ENCODE peak calls at places on chromosome 5, in nine cellular contexts. One of them, this sample, is unnamed.

GRCh38 chr5:123651234-123651633 is 139.3 kb downstream of the CSNK1G3 start:
- DNase-seq in stimulated activated CD4-positive, alpha-beta T cell treated with anti-CD3 and anti-CD28 coated beads, Interleukin-1b, Interleukin-23, amount 100 ng/mL, for 4 hours: no peak
- DNase-seq in NCI-H748 treated with DMSO at 0.1 percent for 48 hours: no peak
- DNase-seq in iris pigment epithelial cell: no peak
- DNase-seq in NCI-H2029: no peak
- DNase-seq in upper lobe of right lung: no peak
- DNase-seq in GM04504: no peak
- DNase-seq in GM12865: no peak
- DNase-seq in activated CD4-positive, alpha-beta T cell treated with anti-CD3 and anti-CD28 coated beads, Interleukin-2, amount 50 U/mL, for 1 hour: no peak
- DNase-seq in this sample: no peak

GRCh38 chr5:149284501-149284900 is 12.8 kb downstream of the AFAP1L1 start:
- DNase-seq in stimulated activated CD4-positive, alpha-beta T cell treated with anti-CD3 and anti-CD28 coated beads, Interleukin-1b, Interleukin-23, amount 100 ng/mL, for 4 hours: no peak
- DNase-seq in NCI-H748 treated with DMSO at 0.1 percent for 48 hours: no peak
- DNase-seq in iris pigment epithelial cell: peak; percentile 70
- DNase-seq in NCI-H2029: no peak
- DNase-seq in upper lobe of right lung: no peak
- DNase-seq in GM04504: no peak
- DNase-seq in GM12865: no peak
- DNase-seq in activated CD4-positive, alpha-beta T cell treated with anti-CD3 and anti-CD28 coated beads, Interleukin-2, amount 50 U/mL, for 1 hour: no peak
- DNase-seq in this sample: no peak

GRCh38 chr5:62689599-62690368 is 111.2 kb downstream of the LRRC70 start:
- DNase-seq in stimulated activated CD4-positive, alpha-beta T cell treated with anti-CD3 and anti-CD28 coated beads, Interleukin-1b, Interleukin-23, amount 100 ng/mL, for 4 hours: no peak
- DNase-seq in NCI-H748 treated with DMSO at 0.1 percent for 48 hours: no peak
- DNase-seq in iris pigment epithelial cell: no peak
- DNase-seq in NCI-H2029: no peak
- DNase-seq in upper lobe of right lung: no peak
- DNase-seq in GM04504: no peak
- DNase-seq in GM12865: peak; percentile 14
- DNase-seq in activated CD4-positive, alpha-beta T cell treated with anti-CD3 and anti-CD28 coated beads, Interleukin-2, amount 50 U/mL, for 1 hour: no peak
- DNase-seq in this sample: no peak

GRCh38 chr5:172488221-172488620 is 33.9 kb upstream of the SH3PXD2B start:
- DNase-seq in stimulated activated CD4-positive, alpha-beta T cell treated with anti-CD3 and anti-CD28 coated beads, Interleukin-1b, Interleukin-23, amount 100 ng/mL, for 4 hours: no peak
- DNase-seq in NCI-H748 treated with DMSO at 0.1 percent for 48 hours: no peak
- DNase-seq in iris pigment epithelial cell: no peak
- DNase-seq in NCI-H2029: no peak
- DNase-seq in upper lobe of right lung: no peak
- DNase-seq in GM04504: no peak
- DNase-seq in GM12865: no peak
- DNase-seq in activated CD4-positive, alpha-beta T cell treated with anti-CD3 and anti-CD28 coated beads, Interleukin-2, amount 50 U/mL, for 1 hour: no peak
- DNase-seq in this sample: no peak

GRCh38 chr5:142013734-142014495 is 1.1 kb upstream of the GNPDA1 start:
- DNase-seq in stimulated activated CD4-positive, alpha-beta T cell treated with anti-CD3 and anti-CD28 coated beads, Interleukin-1b, Interleukin-23, amount 100 ng/mL, for 4 hours: no peak
- DNase-seq in NCI-H748 treated with DMSO at 0.1 percent for 48 hours: no peak
- DNase-seq in iris pigment epithelial cell: peak; percentile 71
- DNase-seq in NCI-H2029: no peak
- DNase-seq in upper lobe of right lung: no peak
- DNase-seq in GM04504: peak; percentile 55
- DNase-seq in GM12865: no peak
- DNase-seq in activated CD4-positive, alpha-beta T cell treated with anti-CD3 and anti-CD28 coated beads, Interleukin-2, amount 50 U/mL, for 1 hour: no peak
- DNase-seq in this sample: no peak

GRCh38 chr5:103211858-103212500 is 46.6 kb upstream of the MACIR start:
- DNase-seq in stimulated activated CD4-positive, alpha-beta T cell treated with anti-CD3 and anti-CD28 coated beads, Interleukin-1b, Interleukin-23, amount 100 ng/mL, for 4 hours: no peak
- DNase-seq in NCI-H748 treated with DMSO at 0.1 percent for 48 hours: no peak
- DNase-seq in iris pigment epithelial cell: no peak
- DNase-seq in NCI-H2029: no peak
- DNase-seq in upper lobe of right lung: no peak
- DNase-seq in GM04504: no peak
- DNase-seq in GM12865: peak; percentile 17
- DNase-seq in activated CD4-positive, alpha-beta T cell treated with anti-CD3 and anti-CD28 coated beads, Interleukin-2, amount 50 U/mL, for 1 hour: no peak
- DNase-seq in this sample: no peak

GRCh38 chr5:91381774-91382492 is 1.2 kb downstream of the ARRDC3 start:
- DNase-seq in stimulated activated CD4-positive, alpha-beta T cell treated with anti-CD3 and anti-CD28 coated beads, Interleukin-1b, Interleukin-23, amount 100 ng/mL, for 4 hours: peak; percentile 38
- DNase-seq in NCI-H748 treated with DMSO at 0.1 percent for 48 hours: peak; percentile 86
- DNase-seq in iris pigment epithelial cell: peak; percentile 90
- DNase-seq in NCI-H2029: peak; percentile 96
- DNase-seq in upper lobe of right lung: peak; percentile 87
- DNase-seq in GM04504: peak; percentile 69
- DNase-seq in GM12865: peak; percentile 93
- DNase-seq in activated CD4-positive, alpha-beta T cell treated with anti-CD3 and anti-CD28 coated beads, Interleukin-2, amount 50 U/mL, for 1 hour: peak; percentile 67
- DNase-seq in this sample: peak; percentile 71

GRCh38 chr5:119524461-119524860 is 72.2 kb downstream of the HSD17B4 start:
- DNase-seq in stimulated activated CD4-positive, alpha-beta T cell treated with anti-CD3 and anti-CD28 coated beads, Interleukin-1b, Interleukin-23, amount 100 ng/mL, for 4 hours: no peak
- DNase-seq in NCI-H748 treated with DMSO at 0.1 percent for 48 hours: no peak
- DNase-seq in iris pigment epithelial cell: peak; percentile 73
- DNase-seq in NCI-H2029: no peak
- DNase-seq in upper lobe of right lung: no peak
- DNase-seq in GM04504: no peak
- DNase-seq in GM12865: no peak
- DNase-seq in activated CD4-positive, alpha-beta T cell treated with anti-CD3 and anti-CD28 coated beads, Interleukin-2, amount 50 U/mL, for 1 hour: no peak
- DNase-seq in this sample: no peak

GRCh38 chr5:178069909-178070308 is 43.4 kb upstream of the N4BP3 start:
- DNase-seq in stimulated activated CD4-positive, alpha-beta T cell treated with anti-CD3 and anti-CD28 coated beads, Interleukin-1b, Interleukin-23, amount 100 ng/mL, for 4 hours: no peak
- DNase-seq in NCI-H748 treated with DMSO at 0.1 percent for 48 hours: peak; percentile 0
- DNase-seq in iris pigment epithelial cell: peak; percentile 47
- DNase-seq in NCI-H2029: no peak
- DNase-seq in upper lobe of right lung: no peak
- DNase-seq in GM04504: no peak
- DNase-seq in GM12865: peak; percentile 61
- DNase-seq in activated CD4-positive, alpha-beta T cell treated with anti-CD3 and anti-CD28 coated beads, Interleukin-2, amount 50 U/mL, for 1 hour: peak; percentile 28
- DNase-seq in this sample: no peak

GRCh38 chr5:80399553-80400239 is 8.2 kb upstream of the ZFYVE16 start:
- DNase-seq in stimulated activated CD4-positive, alpha-beta T cell treated with anti-CD3 and anti-CD28 coated beads, Interleukin-1b, Interleukin-23, amount 100 ng/mL, for 4 hours: no peak
- DNase-seq in NCI-H748 treated with DMSO at 0.1 percent for 48 hours: no peak
- DNase-seq in iris pigment epithelial cell: peak; percentile 69
- DNase-seq in NCI-H2029: no peak
- DNase-seq in upper lobe of right lung: no peak
- DNase-seq in GM04504: peak; percentile 17
- DNase-seq in GM12865: peak; percentile 61
- DNase-seq in activated CD4-positive, alpha-beta T cell treated with anti-CD3 and anti-CD28 coated beads, Interleukin-2, amount 50 U/mL, for 1 hour: no peak
- DNase-seq in this sample: peak; percentile 17

GRCh38 chr5:102554728-102555127 is 55.9 kb upstream of the SLCO6A1 start:
- DNase-seq in stimulated activated CD4-positive, alpha-beta T cell treated with anti-CD3 and anti-CD28 coated beads, Interleukin-1b, Interleukin-23, amount 100 ng/mL, for 4 hours: no peak
- DNase-seq in NCI-H748 treated with DMSO at 0.1 percent for 48 hours: peak; percentile 25
- DNase-seq in iris pigment epithelial cell: no peak
- DNase-seq in NCI-H2029: no peak
- DNase-seq in upper lobe of right lung: no peak
- DNase-seq in GM04504: no peak
- DNase-seq in GM12865: peak; percentile 17
- DNase-seq in activated CD4-positive, alpha-beta T cell treated with anti-CD3 and anti-CD28 coated beads, Interleukin-2, amount 50 U/mL, for 1 hour: no peak
- DNase-seq in this sample: no peak

GRCh38 chr5:118968925-118969375 is 19.4 kb downstream of the DTWD2 start:
- DNase-seq in stimulated activated CD4-positive, alpha-beta T cell treated with anti-CD3 and anti-CD28 coated beads, Interleukin-1b, Interleukin-23, amount 100 ng/mL, for 4 hours: no peak
- DNase-seq in NCI-H748 treated with DMSO at 0.1 percent for 48 hours: no peak
- DNase-seq in iris pigment epithelial cell: peak; percentile 7
- DNase-seq in NCI-H2029: no peak
- DNase-seq in upper lobe of right lung: no peak
- DNase-seq in GM04504: no peak
- DNase-seq in GM12865: no peak
- DNase-seq in activated CD4-positive, alpha-beta T cell treated with anti-CD3 and anti-CD28 coated beads, Interleukin-2, amount 50 U/mL, for 1 hour: no peak
- DNase-seq in this sample: no peak

GRCh38 chr5:106877881-106878280 is 792.9 kb downstream of the EFNA5 start:
- DNase-seq in stimulated activated CD4-positive, alpha-beta T cell treated with anti-CD3 and anti-CD28 coated beads, Interleukin-1b, Interleukin-23, amount 100 ng/mL, for 4 hours: no peak
- DNase-seq in NCI-H748 treated with DMSO at 0.1 percent for 48 hours: no peak
- DNase-seq in iris pigment epithelial cell: no peak
- DNase-seq in NCI-H2029: no peak
- DNase-seq in upper lobe of right lung: no peak
- DNase-seq in GM04504: no peak
- DNase-seq in GM12865: no peak
- DNase-seq in activated CD4-positive, alpha-beta T cell treated with anti-CD3 and anti-CD28 coated beads, Interleukin-2, amount 50 U/mL, for 1 hour: no peak
- DNase-seq in this sample: no peak

GRCh38 chr5:163880307-163880706 is 374.9 kb downstream of the MAT2B start:
- DNase-seq in stimulated activated CD4-positive, alpha-beta T cell treated with anti-CD3 and anti-CD28 coated beads, Interleukin-1b, Interleukin-23, amount 100 ng/mL, for 4 hours: no peak
- DNase-seq in NCI-H748 treated with DMSO at 0.1 percent for 48 hours: no peak
- DNase-seq in iris pigment epithelial cell: peak; percentile 92
- DNase-seq in NCI-H2029: no peak
- DNase-seq in upper lobe of right lung: no peak
- DNase-seq in GM04504: no peak
- DNase-seq in GM12865: no peak
- DNase-seq in activated CD4-positive, alpha-beta T cell treated with anti-CD3 and anti-CD28 coated beads, Interleukin-2, amount 50 U/mL, for 1 hour: no peak
- DNase-seq in this sample: no peak

GRCh38 chr5:87368601-87369000 is 44.1 kb downstream of the CCNH start:
- DNase-seq in stimulated activated CD4-positive, alpha-beta T cell treated with anti-CD3 and anti-CD28 coated beads, Interleukin-1b, Interleukin-23, amount 100 ng/mL, for 4 hours: no peak
- DNase-seq in NCI-H748 treated with DMSO at 0.1 percent for 48 hours: no peak
- DNase-seq in iris pigment epithelial cell: no peak
- DNase-seq in NCI-H2029: no peak
- DNase-seq in upper lobe of right lung: no peak
- DNase-seq in GM04504: no peak
- DNase-seq in GM12865: no peak
- DNase-seq in activated CD4-positive, alpha-beta T cell treated with anti-CD3 and anti-CD28 coated beads, Interleukin-2, amount 50 U/mL, for 1 hour: no peak
- DNase-seq in this sample: no peak

GRCh38 chr5:66958126-66958983 is 238.2 kb downstream of the CD180 start:
- DNase-seq in stimulated activated CD4-positive, alpha-beta T cell treated with anti-CD3 and anti-CD28 coated beads, Interleukin-1b, Interleukin-23, amount 100 ng/mL, for 4 hours: no peak
- DNase-seq in NCI-H748 treated with DMSO at 0.1 percent for 48 hours: no peak
- DNase-seq in iris pigment epithelial cell: peak; percentile 89
- DNase-seq in NCI-H2029: no peak
- DNase-seq in upper lobe of right lung: no peak
- DNase-seq in GM04504: no peak
- DNase-seq in GM12865: no peak
- DNase-seq in activated CD4-positive, alpha-beta T cell treated with anti-CD3 and anti-CD28 coated beads, Interleukin-2, amount 50 U/mL, for 1 hour: no peak
- DNase-seq in this sample: no peak

GRCh38 chr5:56693220-56693579 is 122.1 kb upstream of the MAP3K1 start:
- DNase-seq in stimulated activated CD4-positive, alpha-beta T cell treated with anti-CD3 and anti-CD28 coated beads, Interleukin-1b, Interleukin-23, amount 100 ng/mL, for 4 hours: peak; percentile 35
- DNase-seq in NCI-H748 treated with DMSO at 0.1 percent for 48 hours: no peak
- DNase-seq in iris pigment epithelial cell: no peak
- DNase-seq in NCI-H2029: no peak
- DNase-seq in upper lobe of right lung: no peak
- DNase-seq in GM04504: no peak
- DNase-seq in GM12865: no peak
- DNase-seq in activated CD4-positive, alpha-beta T cell treated with anti-CD3 and anti-CD28 coated beads, Interleukin-2, amount 50 U/mL, for 1 hour: peak; percentile 39
- DNase-seq in this sample: no peak

GRCh38 chr5:56638061-56638621 is 177.2 kb upstream of the MAP3K1 start:
- DNase-seq in stimulated activated CD4-positive, alpha-beta T cell treated with anti-CD3 and anti-CD28 coated beads, Interleukin-1b, Interleukin-23, amount 100 ng/mL, for 4 hours: no peak
- DNase-seq in NCI-H748 treated with DMSO at 0.1 percent for 48 hours: peak; percentile 96
- DNase-seq in iris pigment epithelial cell: no peak
- DNase-seq in NCI-H2029: peak; percentile 79
- DNase-seq in upper lobe of right lung: no peak
- DNase-seq in GM04504: no peak
- DNase-seq in GM12865: no peak
- DNase-seq in activated CD4-positive, alpha-beta T cell treated with anti-CD3 and anti-CD28 coated beads, Interleukin-2, amount 50 U/mL, for 1 hour: no peak
- DNase-seq in this sample: no peak

GRCh38 chr5:54362434-54362833 is 52.1 kb upstream of the ARL15 start:
- DNase-seq in stimulated activated CD4-positive, alpha-beta T cell treated with anti-CD3 and anti-CD28 coated beads, Interleukin-1b, Interleukin-23, amount 100 ng/mL, for 4 hours: no peak
- DNase-seq in NCI-H748 treated with DMSO at 0.1 percent for 48 hours: no peak
- DNase-seq in iris pigment epithelial cell: peak; percentile 69
- DNase-seq in NCI-H2029: no peak
- DNase-seq in upper lobe of right lung: no peak
- DNase-seq in GM04504: peak; percentile 69
- DNase-seq in GM12865: no peak
- DNase-seq in activated CD4-positive, alpha-beta T cell treated with anti-CD3 and anti-CD28 coated beads, Interleukin-2, amount 50 U/mL, for 1 hour: no peak
- DNase-seq in this sample: no peak

GRCh38 chr5:43582082-43583005 is 20.6 kb upstream of the NNT start:
- DNase-seq in stimulated activated CD4-positive, alpha-beta T cell treated with anti-CD3 and anti-CD28 coated beads, Interleukin-1b, Interleukin-23, amount 100 ng/mL, for 4 hours: no peak
- DNase-seq in NCI-H748 treated with DMSO at 0.1 percent for 48 hours: no peak
- DNase-seq in iris pigment epithelial cell: no peak
- DNase-seq in NCI-H2029: no peak
- DNase-seq in upper lobe of right lung: no peak
- DNase-seq in GM04504: no peak
- DNase-seq in GM12865: no peak
- DNase-seq in activated CD4-positive, alpha-beta T cell treated with anti-CD3 and anti-CD28 coated beads, Interleukin-2, amount 50 U/mL, for 1 hour: no peak
- DNase-seq in this sample: no peak

GRCh38 chr5:161614342-161614741 is 67.8 kb upstream of the GABRB2 start:
- DNase-seq in stimulated activated CD4-positive, alpha-beta T cell treated with anti-CD3 and anti-CD28 coated beads, Interleukin-1b, Interleukin-23, amount 100 ng/mL, for 4 hours: no peak
- DNase-seq in NCI-H748 treated with DMSO at 0.1 percent for 48 hours: no peak
- DNase-seq in iris pigment epithelial cell: no peak
- DNase-seq in NCI-H2029: no peak
- DNase-seq in upper lobe of right lung: no peak
- DNase-seq in GM04504: no peak
- DNase-seq in GM12865: no peak
- DNase-seq in activated CD4-positive, alpha-beta T cell treated with anti-CD3 and anti-CD28 coated beads, Interleukin-2, amount 50 U/mL, for 1 hour: no peak
- DNase-seq in this sample: no peak

GRCh38 chr5:135329101-135329912 is 69.7 kb downstream of the MACROH2A1 start:
- DNase-seq in stimulated activated CD4-positive, alpha-beta T cell treated with anti-CD3 and anti-CD28 coated beads, Interleukin-1b, Interleukin-23, amount 100 ng/mL, for 4 hours: no peak
- DNase-seq in NCI-H748 treated with DMSO at 0.1 percent for 48 hours: no peak
- DNase-seq in iris pigment epithelial cell: no peak
- DNase-seq in NCI-H2029: no peak
- DNase-seq in upper lobe of right lung: no peak
- DNase-seq in GM04504: no peak
- DNase-seq in GM12865: no peak
- DNase-seq in activated CD4-positive, alpha-beta T cell treated with anti-CD3 and anti-CD28 coated beads, Interleukin-2, amount 50 U/mL, for 1 hour: no peak
- DNase-seq in this sample: no peak

GRCh38 chr5:125446986-125447385 is 700.5 kb upstream of the ZNF608 start:
- DNase-seq in stimulated activated CD4-positive, alpha-beta T cell treated with anti-CD3 and anti-CD28 coated beads, Interleukin-1b, Interleukin-23, amount 100 ng/mL, for 4 hours: no peak
- DNase-seq in NCI-H748 treated with DMSO at 0.1 percent for 48 hours: no peak
- DNase-seq in iris pigment epithelial cell: peak; percentile 95
- DNase-seq in NCI-H2029: no peak
- DNase-seq in upper lobe of right lung: no peak
- DNase-seq in GM04504: no peak
- DNase-seq in GM12865: no peak
- DNase-seq in activated CD4-positive, alpha-beta T cell treated with anti-CD3 and anti-CD28 coated beads, Interleukin-2, amount 50 U/mL, for 1 hour: no peak
- DNase-seq in this sample: no peak

GRCh38 chr5:94849821-94850736 is 231.6 kb downstream of the SLF1 start:
- DNase-seq in stimulated activated CD4-positive, alpha-beta T cell treated with anti-CD3 and anti-CD28 coated beads, Interleukin-1b, Interleukin-23, amount 100 ng/mL, for 4 hours: peak; percentile 19
- DNase-seq in NCI-H748 treated with DMSO at 0.1 percent for 48 hours: peak; percentile 48
- DNase-seq in iris pigment epithelial cell: peak; percentile 79
- DNase-seq in NCI-H2029: peak; percentile 38
- DNase-seq in upper lobe of right lung: no peak
- DNase-seq in GM04504: peak; percentile 23
- DNase-seq in GM12865: peak; percentile 78
- DNase-seq in activated CD4-positive, alpha-beta T cell treated with anti-CD3 and anti-CD28 coated beads, Interleukin-2, amount 50 U/mL, for 1 hour: no peak
- DNase-seq in this sample: peak; percentile 36

GRCh38 chr5:141734501-141735231 is 52.6 kb upstream of the ARAP3 start:
- DNase-seq in stimulated activated CD4-positive, alpha-beta T cell treated with anti-CD3 and anti-CD28 coated beads, Interleukin-1b, Interleukin-23, amount 100 ng/mL, for 4 hours: no peak
- DNase-seq in NCI-H748 treated with DMSO at 0.1 percent for 48 hours: no peak
- DNase-seq in iris pigment epithelial cell: peak; percentile 69
- DNase-seq in NCI-H2029: peak; percentile 79
- DNase-seq in upper lobe of right lung: no peak
- DNase-seq in GM04504: peak; percentile 20
- DNase-seq in GM12865: peak; percentile 36
- DNase-seq in activated CD4-positive, alpha-beta T cell treated with anti-CD3 and anti-CD28 coated beads, Interleukin-2, amount 50 U/mL, for 1 hour: peak; percentile 34
- DNase-seq in this sample: no peak

GRCh38 chr5:55994502-55994997 is at the start of gene IL6ST:
- DNase-seq in stimulated activated CD4-positive, alpha-beta T cell treated with anti-CD3 and anti-CD28 coated beads, Interleukin-1b, Interleukin-23, amount 100 ng/mL, for 4 hours: no peak
- DNase-seq in NCI-H748 treated with DMSO at 0.1 percent for 48 hours: peak; percentile 67
- DNase-seq in iris pigment epithelial cell: peak; percentile 83
- DNase-seq in NCI-H2029: no peak
- DNase-seq in upper lobe of right lung: no peak
- DNase-seq in GM04504: peak; percentile 48
- DNase-seq in GM12865: no peak
- DNase-seq in activated CD4-positive, alpha-beta T cell treated with anti-CD3 and anti-CD28 coated beads, Interleukin-2, amount 50 U/mL, for 1 hour: peak; percentile 31
- DNase-seq in this sample: no peak

GRCh38 chr5:1918488-1919208 is 35.9 kb upstream of the IRX4 start:
- DNase-seq in stimulated activated CD4-positive, alpha-beta T cell treated with anti-CD3 and anti-CD28 coated beads, Interleukin-1b, Interleukin-23, amount 100 ng/mL, for 4 hours: no peak
- DNase-seq in NCI-H748 treated with DMSO at 0.1 percent for 48 hours: no peak
- DNase-seq in iris pigment epithelial cell: no peak
- DNase-seq in NCI-H2029: no peak
- DNase-seq in upper lobe of right lung: no peak
- DNase-seq in GM04504: no peak
- DNase-seq in GM12865: no peak
- DNase-seq in activated CD4-positive, alpha-beta T cell treated with anti-CD3 and anti-CD28 coated beads, Interleukin-2, amount 50 U/mL, for 1 hour: no peak
- DNase-seq in this sample: no peak

GRCh38 chr5:65482280-65482726 is 583 bp upstream of the ADAMTS6 start:
- DNase-seq in stimulated activated CD4-positive, alpha-beta T cell treated with anti-CD3 and anti-CD28 coated beads, Interleukin-1b, Interleukin-23, amount 100 ng/mL, for 4 hours: no peak
- DNase-seq in NCI-H748 treated with DMSO at 0.1 percent for 48 hours: no peak
- DNase-seq in iris pigment epithelial cell: peak; percentile 71
- DNase-seq in NCI-H2029: peak; percentile 54
- DNase-seq in upper lobe of right lung: no peak
- DNase-seq in GM04504: no peak
- DNase-seq in GM12865: peak; percentile 7
- DNase-seq in activated CD4-positive, alpha-beta T cell treated with anti-CD3 and anti-CD28 coated beads, Interleukin-2, amount 50 U/mL, for 1 hour: no peak
- DNase-seq in this sample: no peak

GRCh38 chr5:151812757-151813309 is 41.1 kb downstream of the G3BP1 start:
- DNase-seq in stimulated activated CD4-positive, alpha-beta T cell treated with anti-CD3 and anti-CD28 coated beads, Interleukin-1b, Interleukin-23, amount 100 ng/mL, for 4 hours: no peak
- DNase-seq in NCI-H748 treated with DMSO at 0.1 percent for 48 hours: no peak
- DNase-seq in iris pigment epithelial cell: peak; percentile 41
- DNase-seq in NCI-H2029: no peak
- DNase-seq in upper lobe of right lung: no peak
- DNase-seq in GM04504: no peak
- DNase-seq in GM12865: no peak
- DNase-seq in activated CD4-positive, alpha-beta T cell treated with anti-CD3 and anti-CD28 coated beads, Interleukin-2, amount 50 U/mL, for 1 hour: no peak
- DNase-seq in this sample: no peak

GRCh38 chr5:113043491-113043931 is 66.9 kb downstream of the DCP2 start:
- DNase-seq in stimulated activated CD4-positive, alpha-beta T cell treated with anti-CD3 and anti-CD28 coated beads, Interleukin-1b, Interleukin-23, amount 100 ng/mL, for 4 hours: no peak
- DNase-seq in NCI-H748 treated with DMSO at 0.1 percent for 48 hours: no peak
- DNase-seq in iris pigment epithelial cell: no peak
- DNase-seq in NCI-H2029: no peak
- DNase-seq in upper lobe of right lung: no peak
- DNase-seq in GM04504: no peak
- DNase-seq in GM12865: no peak
- DNase-seq in activated CD4-positive, alpha-beta T cell treated with anti-CD3 and anti-CD28 coated beads, Interleukin-2, amount 50 U/mL, for 1 hour: no peak
- DNase-seq in this sample: no peak

This sample was measured in GM13977.